ENCODE peak calls at places on chromosomes 6 and 20, in nine cellular contexts. P, U, B, I, R, N, K, A and O are unnamed samples.

GRCh38 chr6:151005126-151005525 is 139.6 kb downstream of the MTHFD1L start:
- DNase-seq in P (no peak), U (no peak), B (no peak), I (no peak), R (no peak), N (no peak), K (no peak), A (no peak), O (no peak)

GRCh38 chr20:59157064-59157463 is 6.6 kb upstream of the ZNF831 start:
- DNase-seq in P (no peak), U (no peak), B (no peak), I (no peak), R (no peak), N (no peak), K (no peak), A (no peak), O (no peak)

GRCh38 chr6:44064089-44064947 is 62.9 kb downstream of the MRPL14 start:
- DNase-seq in P (no peak), U (no peak), B (peak; percentile 39), I (peak; percentile 86), R (no peak), N (no peak), K (peak; percentile 86), A (no peak), O (peak; percentile 86)

GRCh38 chr6:107510108-107510507 is 20.2 kb downstream of the SOBP start:
- DNase-seq in P (no peak), U (no peak), B (no peak), I (no peak), R (no peak), N (no peak), K (no peak), A (no peak), O (no peak)

GRCh38 chr6:160132297-160132637 is 10.7 kb downstream of the SLC22A1 start:
- DNase-seq in P (no peak), U (no peak), B (no peak), I (no peak), R (no peak), N (no peak), K (no peak), A (peak; percentile 26), O (peak; percentile 41)

GRCh38 chr6:50707652-50708325 is 5.5 kb upstream of the TFAP2D start:
- DNase-seq in P (no peak), U (no peak), B (no peak), I (no peak), R (no peak), N (no peak), K (no peak), A (no peak), O (no peak)

GRCh38 chr6:31806470-31807272 is at the start of gene LSM2:
- DNase-seq in P (peak; percentile 95), U (no peak), B (peak; percentile 98), I (peak; percentile 94), R (peak; percentile 96), N (peak; percentile 99), K (peak; percentile 93), A (peak; percentile 99), O (peak; percentile 99)

GRCh38 chr6:138428943-138429616 is 25.1 kb downstream of the HEBP2 start:
- DNase-seq in P (no peak), U (no peak), B (no peak), I (peak; percentile 54), R (no peak), N (peak; percentile 38), K (peak; percentile 41), A (peak; percentile 54), O (no peak)

GRCh38 chr6:144953552-144954240 is 668.6 kb downstream of the UTRN start:
- DNase-seq in P (no peak), U (peak; percentile 32), B (no peak), I (peak; percentile 53), R (no peak), N (peak; percentile 32), K (no peak), A (no peak), O (no peak)

GRCh38 chr6:154428892-154429291 is 72.3 kb upstream of the IPCEF1 start:
- DNase-seq in P (no peak), U (no peak), B (no peak), I (no peak), R (no peak), N (no peak), K (no peak), A (no peak), O (no peak)

GRCh38 chr6:132530293-132530974 is 7.6 kb upstream of the TAAR9 start:
- DNase-seq in P (peak; percentile 58), U (no peak), B (no peak), I (peak; percentile 60), R (no peak), N (peak; percentile 25), K (peak; percentile 29), A (peak; percentile 28), O (no peak)

GRCh38 chr20:63941282-63942060 is 14.7 kb downstream of the UCKL1 start:
- DNase-seq in P (peak; percentile 76), U (peak; percentile 87), B (peak; percentile 61), I (peak; percentile 58), R (no peak), N (peak; percentile 99), K (no peak), A (no peak), O (no peak)

GRCh38 chr6:105794263-105794662 is 291.9 kb upstream of the PRDM1 start:
- DNase-seq in P (no peak), U (no peak), B (peak; percentile 40), I (peak; percentile 66), R (no peak), N (no peak), K (no peak), A (no peak), O (no peak)

GRCh38 chr6:150201791-150202329 is 59.0 kb downstream of the PPP1R14C start:
- DNase-seq in P (no peak), U (no peak), B (no peak), I (no peak), R (no peak), N (no peak), K (no peak), A (no peak), O (peak; percentile 52)

GRCh38 chr20:54648421-54649142 is 173.2 kb downstream of the DOK5 start:
- DNase-seq in P (no peak), U (no peak), B (no peak), I (no peak), R (no peak), N (no peak), K (no peak), A (no peak), O (no peak)

GRCh38 chr6:130928993-130929678 is 101.9 kb downstream of the SMLR1 start:
- DNase-seq in P (no peak), U (no peak), B (no peak), I (no peak), R (no peak), N (no peak), K (peak; percentile 68), A (no peak), O (no peak)

GRCh38 chr20:33211817-33212424 is 5.2 kb upstream of the BPIFA3 start:
- DNase-seq in P (no peak), U (peak; percentile 4), B (no peak), I (peak; percentile 84), R (no peak), N (peak; percentile 85), K (no peak), A (peak; percentile 56), O (no peak)

GRCh38 chr6:142735182-142735581 is 209.8 kb downstream of the HIVEP2 start:
- DNase-seq in P (no peak), U (no peak), B (no peak), I (no peak), R (no peak), N (no peak), K (no peak), A (no peak), O (no peak)

GRCh38 chr6:121443953-121444590 is 8.6 kb downstream of the GJA1 start:
- DNase-seq in P (no peak), U (no peak), B (no peak), I (no peak), R (no peak), N (no peak), K (no peak), A (no peak), O (no peak)

GRCh38 chr6:55377150-55377549 is 49.9 kb downstream of the GFRAL start:
- DNase-seq in P (no peak), U (no peak), B (no peak), I (no peak), R (no peak), N (no peak), K (no peak), A (no peak), O (no peak)

GRCh38 chr20:40724566-40724965 is 35.5 kb upstream of the MAFB start:
- DNase-seq in P (no peak), U (no peak), B (no peak), I (no peak), R (no peak), N (no peak), K (no peak), A (no peak), O (no peak)
- H3K27ac ChIP-seq in P (no peak overlapping the region), U (no peak overlapping the region), B (no peak overlapping the region), I (no peak overlapping the region), R (no peak overlapping the region), N (no peak overlapping the region), K (no peak overlapping the region), A (no peak overlapping the region), O (no peak overlapping the region)

DNA sequence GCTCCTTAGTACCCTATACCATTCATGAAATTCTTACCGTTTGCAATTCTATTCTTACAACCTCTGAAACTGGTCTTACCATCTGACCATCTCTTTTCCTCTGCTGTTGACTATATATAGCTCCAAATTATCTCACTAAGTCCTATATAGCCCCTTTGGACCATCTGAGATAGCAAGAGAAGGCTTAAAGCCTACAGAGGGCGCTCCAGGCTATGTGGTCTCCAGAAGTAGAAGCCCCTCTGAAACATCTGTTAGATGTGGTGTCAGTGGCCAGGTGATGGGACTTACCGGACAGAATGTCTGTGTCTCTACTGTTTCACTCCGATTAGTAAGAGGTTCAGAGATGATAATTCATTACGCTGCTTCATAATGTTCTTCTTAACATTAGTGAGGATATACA is 140.7 kb upstream of the BMP2 start:
- DNase-seq in P (no peak), U (no peak), B (no peak), I (no peak), R (no peak), N (no peak), K (no peak), A (no peak), O (no peak)
- TF ChIP-seq CTCF in P (no peak), U (peak; percentile 13), B (no peak), I (no peak), R (no peak), N (no peak), K (no peak), A (peak; percentile 18), O (no peak)

GRCh38 chr20:51732454-51732791 is 35.8 kb downstream of the ATP9A start:
- DNase-seq in P (no peak), U (no peak), B (no peak), I (no peak), R (no peak), N (no peak), K (no peak), A (no peak), O (no peak)
- H3K27ac ChIP-seq in P (no peak overlapping the region), U (no peak overlapping the region), B (peak overlapping the region; percentile 43), I (no peak overlapping the region), R (peak overlapping the region; percentile 83), N (no peak overlapping the region), K (peak overlapping the region; percentile 93), A (no peak overlapping the region), O (peak overlapping the region; percentile 54)

DNA sequence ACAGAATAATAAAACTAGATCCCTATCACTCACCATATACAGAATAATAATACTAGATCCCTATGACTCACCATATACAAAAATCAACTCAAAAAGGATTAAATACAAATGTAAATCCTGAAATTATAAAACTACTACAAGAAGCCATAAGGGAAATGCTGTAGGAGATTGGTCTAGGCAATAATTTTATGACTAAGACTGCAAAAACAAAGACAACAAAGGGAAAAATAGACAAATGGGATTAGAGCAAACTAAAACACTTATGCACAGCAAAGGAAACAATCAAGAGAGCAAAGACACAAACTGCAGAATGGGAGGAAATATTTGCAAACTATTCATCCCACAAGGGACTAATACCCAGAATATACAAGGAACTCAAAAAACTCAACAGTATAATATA is 4.1 kb upstream of the RNF217 start:
- DNase-seq in P (no peak), U (no peak), B (no peak), I (no peak), R (no peak), N (no peak), K (no peak), A (no peak), O (no peak)
- TF ChIP-seq CTCF in P (no peak), U (no peak), B (no peak), I (no peak), R (no peak), N (no peak), K (no peak), A (no peak), O (no peak)